ENCODE peak calls at places on chromosomes 12 and 14, in five cellular contexts. N, K, Y, H and X are unnamed samples.

GRCh38 chr14:34340226-34340625 is 121.8 kb downstream of the SPTSSA start:
- DNase-seq in N (no peak), K (no peak), Y (no peak), H (no peak), X (no peak)

GRCh38 chr12:12016284-12017100 is 54.2 kb upstream of the BCL2L14 start:
- DNase-seq in N (no peak), K (no peak), Y (no peak), H (peak), X (no peak)

GRCh38 chr12:28708918-28709371 is 440.1 kb upstream of the FAR2 start:
- DNase-seq in N (no peak), K (no peak), Y (no peak), H (no peak), X (no peak)

GRCh38 chr14:44448816-44449411 is 58.2 kb downstream of the FSCB start:
- DNase-seq in N (no peak), K (no peak), Y (no peak), H (no peak), X (no peak)

GRCh38 chr12:30631710-30632109 is 64.0 kb downstream of the IPO8 start:
- DNase-seq in N (no peak), K (no peak), Y (no peak), H (no peak), X (no peak)

GRCh38 chr14:92880351-92880750 is 42.6 kb upstream of the CHGA start:
- DNase-seq in N (no peak), K (no peak), Y (no peak), H (no peak), X (no peak)

GRCh38 chr12:88111074-88111652 is 30.7 kb downstream of the CEP290 start:
- DNase-seq in N (no peak), K (no peak), Y (no peak), H (no peak), X (no peak)

GRCh38 chr12:30823140-30823669 is 68.5 kb upstream of the CAPRIN2 start:
- DNase-seq in N (peak), K (peak), Y (peak), H (peak), X (no peak)

GRCh38 chr14:69845787-69846186 is 33.4 kb upstream of the SMOC1 start:
- DNase-seq in N (no peak), K (no peak), Y (no peak), H (no peak), X (no peak)

DNA sequence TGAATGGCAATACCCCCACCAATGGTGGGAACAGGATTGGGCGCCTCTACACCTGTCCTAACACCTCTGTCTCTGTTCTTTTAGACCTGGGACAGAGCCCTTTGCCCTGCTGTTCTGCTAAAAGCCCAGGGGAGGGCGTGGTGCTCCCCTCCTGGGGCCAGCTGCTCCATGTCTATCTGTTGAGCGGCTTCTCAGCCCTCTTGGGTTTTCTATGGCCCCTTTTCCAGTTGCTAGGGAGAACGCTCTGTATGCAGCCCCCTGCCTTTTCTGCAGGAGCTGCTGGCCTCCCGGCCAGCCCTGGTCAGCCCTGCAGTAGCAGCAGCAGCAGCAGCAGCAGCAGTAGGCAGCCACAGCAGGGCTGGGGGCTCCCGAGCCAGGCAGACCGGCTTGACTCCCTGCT is 1.2 kb downstream of the RTL1 start:
- DNase-seq in N (no peak), K (no peak), Y (no peak), H (no peak), X (no peak)
- TF ChIP-seq CTCF in N (no peak), K (no peak), Y (peak), H (no peak), X (peak)

DNA sequence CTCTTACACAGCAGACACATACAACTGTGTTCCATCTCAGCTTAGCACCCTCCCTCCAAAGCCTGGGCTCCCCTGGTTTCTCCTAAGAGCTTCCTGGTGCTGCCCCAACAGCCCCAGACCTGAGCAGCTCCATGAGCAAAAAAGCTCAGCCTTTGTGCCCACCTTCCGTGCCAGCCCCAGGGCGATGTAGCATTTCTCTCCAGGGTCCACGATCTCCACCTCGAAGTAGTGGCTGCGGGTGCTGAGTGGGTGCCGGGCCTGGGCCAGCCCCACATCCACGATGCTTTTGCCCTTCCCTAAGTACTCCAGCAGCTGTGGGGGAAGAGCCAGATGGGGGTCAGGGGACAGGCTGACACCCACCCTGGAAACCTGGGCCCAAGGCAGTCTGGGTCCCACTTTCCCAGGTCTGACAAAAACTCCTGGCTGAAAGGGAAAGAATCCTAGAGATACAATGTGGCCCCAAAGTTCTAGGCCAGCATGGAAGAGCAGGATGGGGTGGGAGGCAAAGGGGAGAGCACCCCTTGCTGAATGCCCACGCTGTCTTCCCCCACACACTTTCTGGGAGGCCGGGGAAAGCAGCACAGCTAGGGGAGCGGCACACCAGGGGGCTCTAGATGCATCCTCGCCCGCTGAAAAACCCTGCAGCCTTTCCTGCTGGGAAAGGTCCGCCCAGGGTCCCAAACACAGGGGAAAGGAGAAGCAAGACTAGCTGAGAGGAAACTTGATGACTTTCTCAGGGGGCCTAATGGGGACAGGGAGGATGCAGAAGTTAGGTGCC is 11.0 kb downstream of the SPRYD3 start:
- DNase-seq in N (no peak), K (no peak), Y (no peak), H (peak), X (no peak)
- TF ChIP-seq CTCF in N (no peak), K (no peak), Y (no peak), H (no peak), X (no peak)

GRCh38 chr12:124750787-124751471 is 112.7 kb downstream of the SCARB1 start:
- DNase-seq in N (no peak), K (no peak), Y (no peak), H (no peak), X (peak)
- TF ChIP-seq CTCF in N (no peak), K (no peak), Y (no peak), H (no peak), X (peak)

GRCh38 chr12:50174971-50175715 is 8.0 kb upstream of the CERS5 start:
- DNase-seq in N (no peak), K (no peak), Y (peak), H (peak), X (peak)
- TF ChIP-seq CTCF in N (peak), K (peak), Y (peak), H (no peak), X (peak)

GRCh38 chr12:132719954-132720324 is 9.3 kb downstream of the PGAM5 start:
- DNase-seq in N (no peak), K (no peak), Y (no peak), H (no peak), X (no peak)
- TF ChIP-seq CTCF in N (no peak), K (no peak), Y (no peak), H (no peak), X (no peak)

DNA sequence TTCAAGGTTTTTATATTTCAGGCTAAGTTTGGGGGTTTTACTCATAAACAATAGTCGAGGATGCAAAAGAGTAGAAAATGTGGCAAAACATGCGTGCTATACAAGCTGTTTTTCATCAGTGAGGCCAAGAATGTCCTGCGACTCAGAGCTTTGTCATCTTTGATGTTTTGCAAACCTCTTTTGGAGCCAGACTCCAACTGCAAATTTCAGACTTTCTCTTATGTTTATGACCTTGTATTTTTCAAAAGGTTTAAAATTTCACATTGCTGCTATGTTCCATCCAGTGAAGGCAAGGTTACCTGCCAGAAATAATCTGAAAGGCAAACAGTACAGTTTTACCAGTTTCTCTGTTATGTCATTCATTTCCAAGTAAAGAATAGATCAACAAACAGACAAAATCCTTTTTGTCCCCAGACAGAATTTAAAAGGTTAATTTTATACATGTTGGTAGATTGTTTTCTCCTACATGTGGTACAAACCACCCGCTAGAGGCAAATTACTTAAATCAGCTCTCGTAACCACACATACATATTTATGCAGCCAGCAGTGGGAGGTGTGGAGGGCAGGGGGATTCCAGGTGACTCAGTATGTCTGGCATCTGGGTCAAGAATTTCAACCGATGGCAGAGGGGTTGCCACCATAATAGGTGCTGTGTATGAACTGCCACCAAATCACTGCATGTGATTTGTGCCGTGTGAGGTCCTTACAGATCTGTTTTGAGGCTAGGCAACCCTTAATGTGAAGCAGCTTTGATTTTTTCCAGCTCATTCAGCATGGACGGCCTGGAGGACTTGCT is 119.8 kb upstream of the CPM start:
- DNase-seq in N (no peak), K (no peak), Y (no peak), H (no peak), X (peak)
- TF ChIP-seq CTCF in N (no peak), K (no peak), Y (no peak), H (no peak), X (peak)

GRCh38 chr14:102590667-102591099 is 1.8 kb upstream of the RCOR1 start:
- DNase-seq in N (peak), K (no peak), Y (peak), H (no peak), X (peak)
- TF ChIP-seq CTCF in N (no peak), K (peak), Y (peak), H (no peak), X (peak)

DNA sequence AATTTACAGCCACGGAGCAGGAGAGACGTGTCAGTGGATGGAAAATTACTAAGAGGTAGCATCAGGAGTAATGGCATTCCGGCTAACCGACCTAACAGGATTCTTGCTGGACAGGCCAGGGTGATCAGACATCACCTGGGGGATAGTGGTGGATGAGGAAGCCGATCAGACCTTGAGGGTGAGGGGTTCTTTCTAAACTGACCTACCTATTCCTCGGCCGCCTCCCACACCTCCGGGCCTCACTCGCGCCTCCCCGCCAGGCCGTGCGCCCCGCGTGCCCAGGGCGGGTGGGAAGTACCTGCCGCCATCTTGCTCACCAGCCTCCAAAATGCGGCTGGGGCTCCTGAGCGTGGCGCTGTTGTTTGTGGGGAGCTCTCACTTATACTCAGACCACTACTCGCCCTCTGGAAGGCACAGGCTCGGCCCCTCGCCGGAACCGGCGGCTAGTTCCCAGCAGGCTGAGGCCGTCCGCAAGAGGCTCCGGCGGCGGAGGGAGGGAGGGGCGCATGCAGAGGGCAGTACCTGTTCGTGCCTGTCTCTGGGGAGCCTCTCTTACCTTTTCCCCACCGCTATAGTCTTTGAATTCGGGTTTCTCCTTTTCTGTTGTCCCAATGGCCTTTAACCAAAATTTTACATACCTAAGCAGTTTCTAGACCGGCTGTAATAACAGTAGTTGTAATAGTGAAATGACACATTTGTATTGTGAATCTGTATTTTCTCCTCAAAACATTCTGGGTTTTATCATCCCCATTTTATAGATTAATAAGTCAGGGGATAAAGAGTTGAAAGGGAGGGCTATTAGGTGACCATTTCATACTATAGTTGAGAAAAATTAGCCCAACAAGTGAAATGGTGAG is at the start of gene TMPRSS12:
- DNase-seq in N (peak), K (peak), Y (no peak), H (no peak), X (peak)
- TF ChIP-seq CTCF in N (no peak), K (peak), Y (no peak), H (no peak), X (no peak)

DNA sequence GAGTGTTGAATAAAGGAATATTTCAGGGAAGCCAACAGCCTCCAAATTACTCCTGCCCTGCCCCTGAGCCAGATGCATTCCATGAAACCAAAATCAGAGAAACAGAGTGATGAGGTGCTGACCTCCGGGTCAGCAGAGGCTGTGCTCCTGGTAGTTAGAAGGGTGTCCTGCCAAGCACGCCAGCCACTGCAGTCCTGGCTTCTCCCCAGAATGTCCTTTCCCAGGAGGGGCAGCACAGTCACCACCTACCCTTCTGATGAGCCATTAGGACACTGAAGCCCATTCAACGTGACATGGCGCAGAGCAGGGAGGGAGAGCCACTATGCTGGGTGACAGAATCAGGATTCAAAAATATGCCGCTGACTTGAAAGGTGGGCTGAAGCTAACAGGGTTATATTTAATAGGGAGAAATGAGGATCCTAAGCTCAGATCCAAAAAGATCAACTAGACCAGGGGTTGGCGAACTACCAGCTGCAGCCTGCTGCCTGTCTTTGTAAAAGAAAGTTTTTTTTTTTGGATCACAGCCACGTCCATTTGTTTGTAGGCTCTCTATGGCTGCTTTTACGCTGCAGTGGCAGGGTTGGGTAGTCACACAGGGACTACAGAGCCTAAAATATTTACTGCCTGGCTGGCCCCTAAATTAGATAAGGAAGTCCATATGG is 34.5 kb upstream of the PLEK2 start:
- DNase-seq in N (no peak), K (no peak), Y (no peak), H (no peak), X (no peak)
- TF ChIP-seq CTCF in N (no peak), K (no peak), Y (no peak), H (no peak), X (no peak)